ENCODE peak calls at places on chromosomes 16 and 17, in eight cellular contexts. H is ovary, M is heart right ventricle, V is PC-9, Q is psoas muscle, J is osteoblast, X is colonic mucosa, T is cardiac muscle cell. I is an unnamed sample.

GRCh38 chr17:36578671-36579070 is 13.0 kb upstream of the DHRS11 start:
- DNase-seq in H (no peak), M (no peak), V (no peak), Q (no peak), J (no peak), X (no peak), T (peak; percentile 16), I (no peak)

GRCh38 chr17:80145076-80146075 is 1.6 kb downstream of the EIF4A3 start:
- DNase-seq in H (no peak), M (no peak), V (no peak), Q (no peak), J (peak; percentile 77), X (no peak), T (no peak), I (no peak)

GRCh38 chr17:78281249-78281865 is 49.9 kb downstream of the TMEM235 start:
- DNase-seq in H (no peak), M (no peak), V (no peak), Q (no peak), J (peak; percentile 13), X (no peak), T (no peak), I (no peak)

GRCh38 chr16:6827272-6827671 is 505.4 kb upstream of the RBFOX1 start:
- DNase-seq in H (no peak), M (no peak), V (no peak), Q (no peak), J (no peak), X (no peak), T (no peak), I (no peak)

GRCh38 chr16:19680972-19681371 is 37.1 kb downstream of the KNOP1 start:
- DNase-seq in H (no peak), M (no peak), V (peak; percentile 70), Q (no peak), J (no peak), X (no peak), T (no peak), I (no peak)

GRCh38 chr16:84616515-84616914 is 1.4 kb downstream of the COTL1 start:
- DNase-seq in H (no peak), M (no peak), V (no peak), Q (no peak), J (no peak), X (peak; percentile 47), T (no peak), I (no peak)

GRCh38 chr16:50305441-50306061 is 39.2 kb downstream of the ADCY7 start:
- DNase-seq in H (peak; percentile 18), M (no peak), V (no peak), Q (no peak), J (peak; percentile 17), X (no peak), T (no peak), I (no peak)

GRCh38 chr16:24534634-24535033 is 4.7 kb upstream of the RBBP6 start:
- DNase-seq in H (no peak), M (no peak), V (no peak), Q (no peak), J (no peak), X (no peak), T (no peak), I (no peak)

GRCh38 chr17:72183194-72183685 is 62.4 kb downstream of the SOX9 start:
- DNase-seq in H (no peak), M (no peak), V (no peak), Q (no peak), J (no peak), X (no peak), T (no peak), I (no peak)

GRCh38 chr16:15509051-15509592 is 74.7 kb downstream of the BMERB1 start:
- DNase-seq in H (no peak), M (no peak), V (no peak), Q (no peak), J (no peak), X (no peak), T (no peak), I (no peak)

GRCh38 chr16:68369168-68369567 is 58.3 kb downstream of the PRMT7 start:
- DNase-seq in H (no peak), M (no peak), V (no peak), Q (no peak), J (peak; percentile 81), X (no peak), T (no peak), I (no peak)
- H3K4me3 ChIP-seq in H (no peak overlapping the region), M (no peak overlapping the region), V (no peak overlapping the region), Q (no peak overlapping the region), J (no peak overlapping the region), X (no peak overlapping the region), T (no peak overlapping the region), I (no peak overlapping the region)

GRCh38 chr17:7045492-7046126 is 1.7 kb upstream of the SLC16A11 start:
- DNase-seq in H (no peak), M (no peak), V (no peak), Q (no peak), J (peak; percentile 93), X (peak; percentile 72), T (peak; percentile 89), I (no peak)
- TF ChIP-seq CTCF in H (peak; percentile 81), M (peak; percentile 89), V (peak; percentile 95), Q (peak; percentile 81), J (peak; percentile 89), X (peak; percentile 64), T (peak; percentile 69), I (peak; percentile 55)

GRCh38 chr17:22506861-22507260 is 814.5 kb downstream of the KCNJ18 start:
- DNase-seq in H (no peak), M (no peak), V (no peak), Q (no peak), J (peak; percentile 45), X (no peak), T (no peak), I (no peak)
- H3K9me3 ChIP-seq in H (no peaks in the 10 kb centered on the region), M (no peaks in the 10 kb centered on the region), V (no peaks in the 10 kb centered on the region), Q (no peaks in the 10 kb centered on the region), J (no peaks in the 10 kb centered on the region), X (no peaks in the 10 kb centered on the region), T (no peaks in the 10 kb centered on the region), I (no peaks in the 10 kb centered on the region)

GRCh38 chr16:81238296-81239011 is at the start of gene BCO1:
- DNase-seq in H (peak; percentile 24), M (no peak), V (peak; percentile 22), Q (no peak), J (peak; percentile 67), X (peak; percentile 55), T (peak; percentile 57), I (peak; percentile 40)

GRCh38 chr16:81242977-81243618 is 4.6 kb downstream of the BCO1 start:
- DNase-seq in H (no peak), M (no peak), V (no peak), Q (no peak), J (no peak), X (no peak), T (peak; percentile 17), I (no peak)

GRCh38 chr16:81241706-81242105 is 3.2 kb downstream of the BCO1 start:
- DNase-seq in H (no peak), M (no peak), V (no peak), Q (no peak), J (no peak), X (no peak), T (no peak), I (no peak)

GRCh38 chr16:81239722-81240121 is 1.2 kb downstream of the BCO1 start:
- DNase-seq in H (no peak), M (no peak), V (no peak), Q (no peak), J (peak; percentile 13), X (no peak), T (no peak), I (no peak)

GRCh38 chr16:81243927-81244326 is 5.4 kb downstream of the BCO1 start:
- DNase-seq in H (no peak), M (no peak), V (no peak), Q (no peak), J (no peak), X (no peak), T (no peak), I (no peak)
- H3K4me3 ChIP-seq in H (no peak overlapping the region), M (no peak overlapping the region), V (no peak overlapping the region), Q (no peak overlapping the region), J (no peak overlapping the region), X (no peak overlapping the region), T (no peak overlapping the region), I (no peak overlapping the region)

GRCh38 chr17:43170766-43171681 is at the start of gene NBR1:
- DNase-seq in H (peak; percentile 97), M (peak; percentile 90), V (peak; percentile 93), Q (peak; percentile 93), J (peak; percentile 89), X (peak; percentile 99), T (peak; percentile 99), I (peak; percentile 98)
- TF ChIP-seq CTCF in H (peak; percentile 54), M (peak; percentile 47), V (no peak), Q (no peak), J (no peak), X (no peak), T (peak; percentile 18), I (peak; percentile 44)